ENCODE peak calls at places on chromosomes 12 and 14, in six cellular contexts. U is heart right ventricle, M is tibial artery, C is GM23338, G is left ventricle myocardium inferior, N is cardiac fibroblast. W is an unnamed sample.

GRCh38 chr14:92917041-92917940 is 5.7 kb upstream of the CHGA start:
- DNase-seq in U (no peak), M (no peak), C (no peak), G (no peak), N (no peak), W (no peak)

GRCh38 chr12:114931025-114931424 is 247.1 kb upstream of the TBX3 start:
- DNase-seq in U (no peak), M (no peak), C (no peak), G (no peak), N (no peak), W (no peak)

GRCh38 chr14:98733536-98733935 is 538.5 kb downstream of the BCL11B start:
- DNase-seq in U (no peak), M (no peak), C (no peak), G (no peak), N (no peak), W (no peak)

GRCh38 chr14:64233791-64234190 is 60.4 kb downstream of the ESR2 start:
- DNase-seq in U (no peak), M (no peak), C (no peak), G (no peak), N (no peak), W (no peak)

GRCh38 chr14:102078344-102078743 is 8.5 kb downstream of the HSP90AA1 start:
- DNase-seq in U (no peak), M (no peak), C (no peak), G (no peak), N (no peak), W (no peak)

GRCh38 chr12:93011100-93011499 is 82.0 kb upstream of the EEA1 start:
- DNase-seq in U (no peak), M (no peak), C (no peak), G (no peak), N (no peak), W (no peak)

GRCh38 chr14:23518716-23519115 is 32.8 kb downstream of the ZFHX2 start:
- DNase-seq in U (no peak), M (no peak), C (peak; percentile 66), G (no peak), N (no peak), W (no peak)

GRCh38 chr14:41285193-41285748 is 321.4 kb upstream of the LRFN5 start:
- DNase-seq in U (peak; percentile 15), M (no peak), C (peak; percentile 66), G (no peak), N (peak; percentile 40), W (peak; percentile 61)

GRCh38 chr12:76311796-76312195 is 36.4 kb downstream of the BBS10 start:
- DNase-seq in U (no peak), M (no peak), C (no peak), G (no peak), N (peak; percentile 73), W (no peak)

GRCh38 chr14:24463017-24463805 is 20.6 kb upstream of the SDR39U1 start:
- DNase-seq in U (no peak), M (no peak), C (no peak), G (no peak), N (no peak), W (no peak)

GRCh38 chr14:74299061-74299545 is 3.6 kb downstream of the ABCD4 start:
- DNase-seq in U (peak; percentile 64), M (no peak), C (no peak), G (no peak), N (peak; percentile 40), W (peak; percentile 50)

GRCh38 chr14:77580964-77581505 is 35.4 kb downstream of the SPTLC2 start:
- DNase-seq in U (no peak), M (no peak), C (no peak), G (no peak), N (peak; percentile 67), W (no peak)

GRCh38 chr14:93976477-93977057 is at the start of gene ASB2:
- DNase-seq in U (peak; percentile 66), M (peak; percentile 80), C (no peak), G (no peak), N (peak; percentile 16), W (no peak)

GRCh38 chr14:78790262-78790661 is 620.1 kb downstream of the NRXN3 start:
- DNase-seq in U (no peak), M (no peak), C (peak; percentile 37), G (no peak), N (no peak), W (peak; percentile 16)

GRCh38 chr14:53599221-53599945 is 357.2 kb downstream of the BMP4 start:
- DNase-seq in U (no peak), M (no peak), C (peak; percentile 44), G (no peak), N (no peak), W (no peak)

GRCh38 chr12:65821336-65821735 is 2.9 kb upstream of the HMGA2 start:
- DNase-seq in U (no peak), M (no peak), C (no peak), G (no peak), N (peak; percentile 72), W (no peak)

GRCh38 chr14:24056800-24057184 is 5.0 kb downstream of the CARMIL3 start:
- DNase-seq in U (no peak), M (peak; percentile 59), C (no peak), G (no peak), N (no peak), W (no peak)

GRCh38 chr14:54209501-54210231 is 187.1 kb upstream of the CDKN3 start:
- DNase-seq in U (no peak), M (no peak), C (no peak), G (no peak), N (peak; percentile 57), W (no peak)

GRCh38 chr14:28116716-28117115 is 649.9 kb upstream of the FOXG1 start:
- DNase-seq in U (no peak), M (no peak), C (no peak), G (no peak), N (no peak), W (no peak)
- TF ChIP-seq CTCF in U (no peak), M (no peak), C (peak; percentile 28), G (no peak), N (no peak), W (no peak)

DNA sequence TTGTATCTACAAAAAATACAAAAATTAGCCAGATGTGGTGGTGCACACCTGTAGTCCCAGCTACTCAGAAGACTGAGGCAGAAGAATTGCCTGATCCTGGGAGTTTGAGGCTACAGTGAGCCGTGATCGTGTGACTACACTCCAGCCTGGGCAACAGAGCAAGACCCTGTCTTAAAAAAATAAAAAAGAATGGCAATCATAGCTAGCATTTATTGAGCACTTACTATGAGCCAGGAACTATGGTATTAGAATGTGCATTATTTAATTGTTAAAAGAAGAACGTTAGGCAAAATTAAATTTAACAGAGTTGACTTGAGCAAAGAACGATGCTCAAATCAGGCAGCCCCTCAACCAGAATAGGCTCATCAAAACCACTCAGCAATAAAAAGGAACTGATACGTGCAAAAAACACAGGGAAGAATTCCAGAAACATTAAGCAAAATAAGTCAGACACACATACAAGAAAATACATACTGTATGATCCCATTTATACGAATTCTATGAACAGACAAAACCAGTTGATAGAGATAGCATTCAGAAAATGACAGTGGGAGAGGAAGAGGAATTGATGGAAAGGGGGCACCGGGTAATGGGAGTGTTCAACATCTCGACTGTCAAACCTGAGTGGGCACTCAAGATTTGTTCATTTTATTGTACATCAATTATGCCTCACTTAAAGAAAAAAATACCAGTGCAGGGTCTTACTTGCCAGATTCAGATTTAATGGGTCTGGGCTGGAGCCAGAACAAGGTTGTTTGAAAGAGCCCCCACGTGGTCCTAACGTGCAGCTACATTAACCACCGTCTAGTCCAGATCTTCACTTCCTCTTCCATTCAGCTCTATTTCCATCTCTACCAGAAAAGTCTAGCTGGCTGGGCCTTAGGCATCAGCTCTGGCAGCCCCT is 8.0 kb downstream of the SCNN1A start:
- DNase-seq in U (no peak), M (no peak), C (no peak), G (no peak), N (peak; percentile 49), W (no peak)
- TF ChIP-seq CTCF in U (no peak), M (no peak), C (peak; percentile 32), G (peak; percentile 40), N (peak; percentile 20), W (no peak)

GRCh38 chr12:81461163-81461562 is 298.0 kb downstream of the PPFIA2 start:
- DNase-seq in U (no peak), M (no peak), C (peak; percentile 60), G (no peak), N (no peak), W (no peak)
- TF ChIP-seq CTCF in U (no peak), M (no peak), C (peak; percentile 58), G (no peak), N (no peak), W (peak; percentile 55)

DNA sequence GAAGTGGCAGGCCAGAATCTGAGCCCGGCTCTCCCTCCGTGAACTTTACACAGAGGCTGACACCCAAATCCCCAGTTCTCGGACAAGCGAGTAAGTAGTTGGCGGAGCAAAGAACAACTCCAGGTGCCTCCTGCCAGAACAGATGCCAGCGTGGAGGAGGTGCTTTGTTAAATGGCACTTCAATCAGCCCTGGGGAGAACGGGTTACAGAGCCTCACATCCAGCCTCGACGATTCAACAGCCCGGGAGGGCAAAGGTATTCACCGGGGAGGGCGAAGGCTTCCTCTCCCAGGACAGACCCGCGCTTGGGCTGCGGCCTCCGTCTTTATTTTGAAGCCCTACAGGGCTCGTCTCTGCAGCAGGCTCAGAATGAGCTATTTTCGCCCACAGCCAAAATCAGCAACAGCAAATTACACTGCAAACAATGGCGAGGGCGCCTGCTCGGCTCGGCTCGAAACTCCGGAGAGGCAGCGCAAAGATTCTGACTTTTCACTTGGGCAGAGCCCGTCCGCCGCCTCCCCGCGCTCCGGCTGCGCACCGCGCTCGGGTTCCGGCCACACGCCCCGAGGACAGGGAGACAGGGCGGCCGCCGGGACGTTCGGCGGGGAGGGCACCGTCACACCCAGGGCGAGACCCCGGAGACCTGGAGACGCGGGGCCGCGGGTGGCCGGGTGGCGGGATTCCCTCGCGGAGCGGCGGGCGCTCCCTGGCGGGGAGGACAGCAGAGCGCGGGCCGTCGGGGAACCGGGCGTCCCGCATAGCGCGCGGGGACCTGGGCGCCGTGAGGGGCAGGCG is 811 bp downstream of the TMCC3 start:
- DNase-seq in U (peak; percentile 36), M (peak; percentile 72), C (peak; percentile 67), G (peak; percentile 43), N (peak; percentile 48), W (peak; percentile 58)
- TF ChIP-seq CTCF in U (peak; percentile 47), M (peak; percentile 27), C (peak; percentile 28), G (peak; percentile 61), N (no peak), W (no peak)

GRCh38 chr14:104875811-104876210 is 10.7 kb downstream of the CEP170B start:
- DNase-seq in U (no peak), M (no peak), C (no peak), G (peak; percentile 14), N (no peak), W (no peak)
- TF ChIP-seq CTCF in U (no peak), M (no peak), C (no peak), G (no peak), N (no peak), W (no peak)

DNA sequence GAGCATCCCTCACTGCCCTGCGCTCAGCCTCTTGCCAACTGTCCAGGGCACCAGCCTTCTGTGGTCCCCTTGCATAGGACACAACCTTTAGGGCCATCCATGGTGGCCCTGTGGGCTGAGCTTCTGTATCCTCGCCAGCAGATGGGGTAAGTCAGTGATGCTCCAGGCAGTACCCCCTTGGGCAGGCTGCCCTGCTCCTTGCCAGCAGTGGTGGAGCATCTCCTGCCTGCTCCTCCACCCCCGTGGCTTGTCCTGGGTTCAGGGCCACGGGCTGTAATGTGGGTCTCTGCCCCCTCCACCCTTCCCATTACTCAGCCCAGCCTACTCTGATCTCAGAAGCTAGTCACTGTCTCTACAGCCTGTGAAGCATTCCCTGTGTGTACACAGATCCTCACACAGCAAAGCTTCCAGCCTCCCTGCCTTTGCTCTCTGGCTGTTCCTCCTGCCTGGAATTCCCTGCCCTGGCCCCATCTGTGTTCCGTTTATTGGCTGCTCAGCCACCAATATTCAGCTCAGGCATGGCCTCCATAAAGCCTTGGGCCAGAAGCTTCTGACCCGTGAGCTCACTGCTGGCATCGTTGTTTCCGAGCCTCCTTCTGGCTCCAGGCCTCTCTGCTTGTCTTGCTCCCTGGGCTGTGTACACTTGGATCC is 177.2 kb upstream of the PRMT8 start:
- DNase-seq in U (no peak), M (no peak), C (peak; percentile 63), G (no peak), N (peak; percentile 34), W (peak; percentile 50)
- TF ChIP-seq CTCF in U (peak; percentile 42), M (no peak), C (peak; percentile 76), G (peak; percentile 59), N (peak; percentile 43), W (peak; percentile 58)

W was measured in endothelial cell.